ENCODE peak calls at places on chromosomes 7 and 10, in eight cellular contexts. One of them, this sample, is unnamed.

GRCh38 chr10:86325158-86325557 is 41.4 kb downstream of the GRID1 start:
- DNase-seq in lung: no peak
- DNase-seq in endodermal cell: no peak
- DNase-seq in dorsolateral prefrontal cortex: no peak
- DNase-seq in heart left ventricle: no peak
- DNase-seq in cardiac muscle cell: no peak
- DNase-seq in adrenal gland: no peak
- DNase-seq in psoas muscle: no peak
- DNase-seq in this sample: no peak

GRCh38 chr10:120011359-120012132 is 119.0 kb downstream of the SEC23IP start:
- DNase-seq in cardiac muscle cell: peak; percentile 15
- DNase-seq in heart left ventricle: no peak
- DNase-seq in endodermal cell: peak; percentile 91
- DNase-seq in lung: no peak
- DNase-seq in dorsolateral prefrontal cortex: peak; percentile 3
- DNase-seq in adrenal gland: no peak
- DNase-seq in psoas muscle: no peak
- DNase-seq in this sample: peak; percentile 73

GRCh38 chr7:70040971-70041766 is 442.9 kb downstream of the AUTS2 start:
- DNase-seq in heart left ventricle: no peak
- DNase-seq in psoas muscle: no peak
- DNase-seq in endodermal cell: no peak
- DNase-seq in lung: no peak
- DNase-seq in dorsolateral prefrontal cortex: no peak
- DNase-seq in cardiac muscle cell: peak; percentile 43
- DNase-seq in adrenal gland: no peak
- DNase-seq in this sample: no peak

GRCh38 chr7:127375626-127376025 is 16.9 kb downstream of the ZNF800 start:
- DNase-seq in endodermal cell: no peak
- DNase-seq in adrenal gland: no peak
- DNase-seq in cardiac muscle cell: no peak
- DNase-seq in psoas muscle: no peak
- DNase-seq in heart left ventricle: no peak
- DNase-seq in dorsolateral prefrontal cortex: no peak
- DNase-seq in lung: no peak
- DNase-seq in this sample: no peak

GRCh38 chr10:11795101-11795920 is 27.8 kb upstream of the PROSER2 start:
- DNase-seq in dorsolateral prefrontal cortex: no peak
- DNase-seq in endodermal cell: no peak
- DNase-seq in heart left ventricle: no peak
- DNase-seq in lung: no peak
- DNase-seq in psoas muscle: no peak
- DNase-seq in cardiac muscle cell: no peak
- DNase-seq in adrenal gland: no peak
- DNase-seq in this sample: no peak

GRCh38 chr10:132516771-132517725 is 20.5 kb upstream of the INPP5A start:
- DNase-seq in dorsolateral prefrontal cortex: peak; percentile 89
- DNase-seq in adrenal gland: peak; percentile 90
- DNase-seq in cardiac muscle cell: peak; percentile 97
- DNase-seq in psoas muscle: peak; percentile 94
- DNase-seq in endodermal cell: peak; percentile 92
- DNase-seq in lung: peak; percentile 87
- DNase-seq in heart left ventricle: peak; percentile 98
- DNase-seq in this sample: peak; percentile 99

GRCh38 chr10:130742936-130743675 is 568.4 kb downstream of the TCERG1L start:
- DNase-seq in heart left ventricle: no peak
- DNase-seq in endodermal cell: peak; percentile 90
- DNase-seq in psoas muscle: no peak
- DNase-seq in adrenal gland: no peak
- DNase-seq in dorsolateral prefrontal cortex: no peak
- DNase-seq in lung: no peak
- DNase-seq in cardiac muscle cell: no peak
- DNase-seq in this sample: peak; percentile 5

GRCh38 chr7:75623390-75624133 is 115.2 kb downstream of the HIP1 start:
- DNase-seq in psoas muscle: no peak
- DNase-seq in dorsolateral prefrontal cortex: peak; percentile 84
- DNase-seq in cardiac muscle cell: peak; percentile 45
- DNase-seq in lung: peak; percentile 91
- DNase-seq in endodermal cell: peak; percentile 47
- DNase-seq in adrenal gland: no peak
- DNase-seq in heart left ventricle: no peak
- DNase-seq in this sample: no peak

GRCh38 chr7:142243823-142244222 is 14.0 kb downstream of the PRSS58 start:
- DNase-seq in heart left ventricle: no peak
- DNase-seq in cardiac muscle cell: no peak
- DNase-seq in dorsolateral prefrontal cortex: no peak
- DNase-seq in adrenal gland: no peak
- DNase-seq in lung: no peak
- DNase-seq in endodermal cell: no peak
- DNase-seq in psoas muscle: no peak
- DNase-seq in this sample: no peak

GRCh38 chr10:132839061-132839460 is 53.1 kb upstream of the NKX6-2 start:
- DNase-seq in heart left ventricle: no peak
- DNase-seq in adrenal gland: no peak
- DNase-seq in dorsolateral prefrontal cortex: no peak
- DNase-seq in lung: peak; percentile 22
- DNase-seq in psoas muscle: no peak
- DNase-seq in cardiac muscle cell: no peak
- DNase-seq in endodermal cell: no peak
- DNase-seq in this sample: peak; percentile 29

GRCh38 chr10:128880221-128880620 is 586.8 kb upstream of the MGMT start:
- DNase-seq in dorsolateral prefrontal cortex: no peak
- DNase-seq in lung: peak; percentile 21
- DNase-seq in psoas muscle: no peak
- DNase-seq in endodermal cell: peak; percentile 15
- DNase-seq in adrenal gland: no peak
- DNase-seq in cardiac muscle cell: no peak
- DNase-seq in heart left ventricle: no peak
- DNase-seq in this sample: no peak

GRCh38 chr7:151278949-151279348 is 30.5 kb upstream of the SMARCD3 start:
- DNase-seq in cardiac muscle cell: no peak
- DNase-seq in dorsolateral prefrontal cortex: no peak
- DNase-seq in heart left ventricle: no peak
- DNase-seq in adrenal gland: no peak
- DNase-seq in psoas muscle: no peak
- DNase-seq in lung: no peak
- DNase-seq in endodermal cell: no peak
- DNase-seq in this sample: no peak

GRCh38 chr7:151275813-151276577 is 27.5 kb upstream of the SMARCD3 start:
- DNase-seq in endodermal cell: peak; percentile 83
- DNase-seq in psoas muscle: no peak
- DNase-seq in cardiac muscle cell: no peak
- DNase-seq in adrenal gland: no peak
- DNase-seq in lung: no peak
- DNase-seq in dorsolateral prefrontal cortex: peak; percentile 89
- DNase-seq in heart left ventricle: no peak
- DNase-seq in this sample: no peak

GRCh38 chr7:151277631-151278030 is 29.1 kb upstream of the SMARCD3 start:
- DNase-seq in psoas muscle: no peak
- DNase-seq in heart left ventricle: no peak
- DNase-seq in endodermal cell: no peak
- DNase-seq in adrenal gland: no peak
- DNase-seq in lung: no peak
- DNase-seq in cardiac muscle cell: no peak
- DNase-seq in dorsolateral prefrontal cortex: no peak
- DNase-seq in this sample: no peak

GRCh38 chr7:151274936-151275812 is 26.7 kb upstream of the SMARCD3 start:
- DNase-seq in heart left ventricle: no peak
- DNase-seq in cardiac muscle cell: no peak
- DNase-seq in endodermal cell: peak; percentile 56
- DNase-seq in lung: no peak
- DNase-seq in psoas muscle: no peak
- DNase-seq in adrenal gland: no peak
- DNase-seq in dorsolateral prefrontal cortex: no peak
- DNase-seq in this sample: no peak

GRCh38 chr7:151276651-151277590 is 28.4 kb upstream of the SMARCD3 start:
- DNase-seq in endodermal cell: peak; percentile 86
- DNase-seq in dorsolateral prefrontal cortex: peak; percentile 72
- DNase-seq in lung: no peak
- DNase-seq in adrenal gland: peak; percentile 57
- DNase-seq in psoas muscle: peak; percentile 63
- DNase-seq in cardiac muscle cell: peak; percentile 79
- DNase-seq in heart left ventricle: peak; percentile 55
- DNase-seq in this sample: peak; percentile 84
- H3K4me3 ChIP-seq in endodermal cell: peak overlapping the region; percentile 65
- H3K4me3 ChIP-seq in dorsolateral prefrontal cortex: peak overlapping the region; percentile 61
- H3K4me3 ChIP-seq in lung: peak overlapping the region; percentile 38
- H3K4me3 ChIP-seq in adrenal gland: peak overlapping the region; percentile 57
- H3K4me3 ChIP-seq in psoas muscle: peak overlapping the region; percentile 56
- H3K4me3 ChIP-seq in cardiac muscle cell: peak overlapping the region; percentile 27
- H3K4me3 ChIP-seq in heart left ventricle: peak overlapping the region; percentile 54
- H3K4me3 ChIP-seq in this sample: peak overlapping the region; percentile 29

GRCh38 chr7:151862606-151863381 is 14.1 kb downstream of the PRKAG2 start:
- DNase-seq in endodermal cell: no peak
- DNase-seq in adrenal gland: no peak
- DNase-seq in cardiac muscle cell: no peak
- DNase-seq in psoas muscle: no peak
- DNase-seq in lung: no peak
- DNase-seq in heart left ventricle: peak; percentile 11
- DNase-seq in dorsolateral prefrontal cortex: no peak
- DNase-seq in this sample: peak; percentile 61

GRCh38 chr7:151864561-151864960 is 12.4 kb downstream of the PRKAG2 start:
- DNase-seq in dorsolateral prefrontal cortex: no peak
- DNase-seq in heart left ventricle: peak; percentile 7
- DNase-seq in lung: no peak
- DNase-seq in cardiac muscle cell: no peak
- DNase-seq in adrenal gland: no peak
- DNase-seq in endodermal cell: no peak
- DNase-seq in psoas muscle: no peak
- DNase-seq in this sample: peak; percentile 25

GRCh38 chr7:151865070-151865670 is 11.7 kb downstream of the PRKAG2 start:
- DNase-seq in psoas muscle: no peak
- DNase-seq in lung: no peak
- DNase-seq in heart left ventricle: peak; percentile 10
- DNase-seq in dorsolateral prefrontal cortex: no peak
- DNase-seq in adrenal gland: no peak
- DNase-seq in endodermal cell: no peak
- DNase-seq in cardiac muscle cell: no peak
- DNase-seq in this sample: peak; percentile 70

GRCh38 chr7:151864081-151864480 is 12.8 kb downstream of the PRKAG2 start:
- DNase-seq in cardiac muscle cell: no peak
- DNase-seq in lung: no peak
- DNase-seq in heart left ventricle: peak; percentile 31
- DNase-seq in endodermal cell: no peak
- DNase-seq in psoas muscle: no peak
- DNase-seq in dorsolateral prefrontal cortex: peak; percentile 67
- DNase-seq in adrenal gland: no peak
- DNase-seq in this sample: peak; percentile 62

DNA sequence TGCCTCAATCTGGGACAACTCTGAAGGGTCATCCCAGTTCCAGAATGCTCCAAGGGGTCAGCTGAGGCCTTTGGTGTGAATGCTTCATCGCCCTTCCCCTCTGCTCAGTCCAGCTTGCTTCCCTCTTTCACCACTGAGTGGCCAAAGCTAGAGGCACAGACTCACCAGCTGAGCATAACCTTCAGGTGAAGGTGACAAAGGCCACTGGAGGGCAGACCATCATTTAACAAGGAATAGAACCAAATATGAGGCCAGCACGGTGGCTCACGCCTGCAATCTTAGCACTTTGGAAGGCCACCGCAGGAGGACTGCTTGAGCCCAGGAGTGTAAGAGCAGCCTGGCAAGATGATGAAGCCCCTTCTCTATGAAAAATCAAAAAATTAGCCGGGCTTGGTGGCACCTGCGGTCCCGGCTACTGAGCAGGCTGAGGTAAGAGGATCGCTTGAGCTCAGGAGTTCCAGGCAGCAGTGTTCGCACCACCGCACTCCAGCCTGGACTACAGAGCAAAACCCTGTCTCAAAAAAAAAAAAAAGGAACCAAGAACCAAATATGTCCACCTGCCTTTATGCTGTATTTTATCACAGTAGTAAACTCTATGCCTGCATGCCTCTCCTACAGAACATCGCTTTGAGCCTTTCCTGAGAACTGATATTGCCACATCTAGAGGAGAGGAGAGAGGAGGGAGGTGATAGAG is 13.4 kb downstream of the PRKAG2 start:
- DNase-seq in dorsolateral prefrontal cortex: no peak
- DNase-seq in endodermal cell: peak; percentile 84
- DNase-seq in lung: no peak
- DNase-seq in psoas muscle: no peak
- DNase-seq in adrenal gland: no peak
- DNase-seq in heart left ventricle: peak; percentile 5
- DNase-seq in cardiac muscle cell: peak; percentile 19
- DNase-seq in this sample: peak; percentile 8
- TF ChIP-seq CTCF in dorsolateral prefrontal cortex: no peak
- TF ChIP-seq CTCF in endodermal cell: peak; percentile 85
- TF ChIP-seq CTCF in lung: no peak
- TF ChIP-seq CTCF in psoas muscle: no peak
- TF ChIP-seq CTCF in adrenal gland: no peak
- TF ChIP-seq CTCF in heart left ventricle: no peak
- TF ChIP-seq CTCF in cardiac muscle cell: no peak
- TF ChIP-seq CTCF in this sample: no peak

GRCh38 chr10:13036841-13037240 is 35.3 kb upstream of the CCDC3 start:
- DNase-seq in psoas muscle: no peak
- DNase-seq in adrenal gland: no peak
- DNase-seq in dorsolateral prefrontal cortex: no peak
- DNase-seq in endodermal cell: no peak
- DNase-seq in cardiac muscle cell: no peak
- DNase-seq in heart left ventricle: no peak
- DNase-seq in lung: no peak
- DNase-seq in this sample: no peak

GRCh38 chr10:13038346-13038745 is 36.8 kb upstream of the CCDC3 start:
- DNase-seq in cardiac muscle cell: no peak
- DNase-seq in heart left ventricle: no peak
- DNase-seq in psoas muscle: no peak
- DNase-seq in lung: no peak
- DNase-seq in adrenal gland: no peak
- DNase-seq in dorsolateral prefrontal cortex: no peak
- DNase-seq in endodermal cell: no peak
- DNase-seq in this sample: no peak

GRCh38 chr10:13039761-13040160 is 38.2 kb upstream of the CCDC3 start:
- DNase-seq in heart left ventricle: no peak
- DNase-seq in dorsolateral prefrontal cortex: no peak
- DNase-seq in lung: no peak
- DNase-seq in cardiac muscle cell: no peak
- DNase-seq in psoas muscle: no peak
- DNase-seq in adrenal gland: no peak
- DNase-seq in endodermal cell: peak; percentile 20
- DNase-seq in this sample: no peak

GRCh38 chr10:13043520-13043919 is 42.0 kb upstream of the CCDC3 start:
- DNase-seq in lung: no peak
- DNase-seq in psoas muscle: no peak
- DNase-seq in dorsolateral prefrontal cortex: no peak
- DNase-seq in heart left ventricle: no peak
- DNase-seq in cardiac muscle cell: no peak
- DNase-seq in endodermal cell: no peak
- DNase-seq in adrenal gland: no peak
- DNase-seq in this sample: no peak

GRCh38 chr10:13037832-13038231 is 36.3 kb upstream of the CCDC3 start:
- DNase-seq in lung: no peak
- DNase-seq in cardiac muscle cell: no peak
- DNase-seq in psoas muscle: no peak
- DNase-seq in adrenal gland: no peak
- DNase-seq in dorsolateral prefrontal cortex: no peak
- DNase-seq in endodermal cell: no peak
- DNase-seq in heart left ventricle: no peak
- DNase-seq in this sample: no peak
- H3K27ac ChIP-seq in lung: no peak overlapping the region
- H3K27ac ChIP-seq in cardiac muscle cell: no peak overlapping the region
- H3K27ac ChIP-seq in psoas muscle: no peak overlapping the region
- H3K27ac ChIP-seq in adrenal gland: no peak overlapping the region
- H3K27ac ChIP-seq in dorsolateral prefrontal cortex: no peak overlapping the region
- H3K27ac ChIP-seq in endodermal cell: no peak overlapping the region
- H3K27ac ChIP-seq in heart left ventricle: no peak overlapping the region
- H3K27ac ChIP-seq in this sample: no peak overlapping the region

GRCh38 chr10:70494966-70495365 is 16.4 kb downstream of the PALD1 start:
- DNase-seq in psoas muscle: peak; percentile 27
- DNase-seq in adrenal gland: no peak
- DNase-seq in lung: no peak
- DNase-seq in cardiac muscle cell: no peak
- DNase-seq in heart left ventricle: no peak
- DNase-seq in endodermal cell: no peak
- DNase-seq in dorsolateral prefrontal cortex: no peak
- DNase-seq in this sample: no peak
- H3K4me3 ChIP-seq in psoas muscle: no peak overlapping the region
- H3K4me3 ChIP-seq in adrenal gland: no peak overlapping the region
- H3K4me3 ChIP-seq in lung: no peak overlapping the region
- H3K4me3 ChIP-seq in cardiac muscle cell: no peak overlapping the region
- H3K4me3 ChIP-seq in heart left ventricle: peak overlapping the region; percentile 4
- H3K4me3 ChIP-seq in endodermal cell: no peak overlapping the region
- H3K4me3 ChIP-seq in dorsolateral prefrontal cortex: no peak overlapping the region
- H3K4me3 ChIP-seq in this sample: no peak overlapping the region

This sample was measured in kidney.